ENCODE peak calls at places on chromosomes 16 and 17, in six cellular contexts. One of them, this sample, is unnamed.

GRCh38 chr16:66103245-66103644 is 263.2 kb upstream of the CDH5 start:
- DNase-seq in HFF-Myc: no peak
- DNase-seq in colonic mucosa: no peak
- DNase-seq in cardiac fibroblast: peak
- DNase-seq in ovary: no peak
- DNase-seq in GM12878: no peak
- DNase-seq in this sample: no peak

GRCh38 chr17:77036841-77037381 is 103.9 kb upstream of the SEC14L1 start:
- DNase-seq in HFF-Myc: no peak
- DNase-seq in colonic mucosa: no peak
- DNase-seq in cardiac fibroblast: peak
- DNase-seq in ovary: peak
- DNase-seq in GM12878: no peak
- DNase-seq in this sample: peak

GRCh38 chr16:1362807-1363206 is 11.1 kb downstream of the GNPTG start:
- DNase-seq in HFF-Myc: no peak
- DNase-seq in colonic mucosa: no peak
- DNase-seq in cardiac fibroblast: no peak
- DNase-seq in ovary: no peak
- DNase-seq in GM12878: no peak
- DNase-seq in this sample: no peak

GRCh38 chr17:42673266-42673884 is 3.4 kb downstream of the PLEKHH3 start:
- DNase-seq in HFF-Myc: no peak
- DNase-seq in colonic mucosa: no peak
- DNase-seq in cardiac fibroblast: no peak
- DNase-seq in ovary: peak
- DNase-seq in GM12878: no peak
- DNase-seq in this sample: no peak

GRCh38 chr16:88799569-88800276 is 3.9 kb upstream of the CDT1 start:
- DNase-seq in HFF-Myc: no peak
- DNase-seq in colonic mucosa: no peak
- DNase-seq in cardiac fibroblast: no peak
- DNase-seq in ovary: no peak
- DNase-seq in GM12878: no peak
- DNase-seq in this sample: no peak

GRCh38 chr16:15509051-15509592 is 74.7 kb downstream of the BMERB1 start:
- DNase-seq in HFF-Myc: no peak
- DNase-seq in colonic mucosa: no peak
- DNase-seq in cardiac fibroblast: no peak
- DNase-seq in ovary: no peak
- DNase-seq in GM12878: no peak
- DNase-seq in this sample: no peak

GRCh38 chr16:12573730-12574383 is 229.8 kb downstream of the CPPED1 start:
- DNase-seq in HFF-Myc: peak
- DNase-seq in colonic mucosa: peak
- DNase-seq in cardiac fibroblast: peak
- DNase-seq in ovary: no peak
- DNase-seq in GM12878: no peak
- DNase-seq in this sample: no peak

GRCh38 chr17:32833076-32833475 is 43.8 kb downstream of the MYO1D start:
- DNase-seq in HFF-Myc: no peak
- DNase-seq in colonic mucosa: no peak
- DNase-seq in cardiac fibroblast: no peak
- DNase-seq in ovary: no peak
- DNase-seq in GM12878: no peak
- DNase-seq in this sample: no peak

GRCh38 chr17:15039366-15039765 is 225.8 kb downstream of the PMP22 start:
- DNase-seq in HFF-Myc: no peak
- DNase-seq in colonic mucosa: no peak
- DNase-seq in cardiac fibroblast: no peak
- DNase-seq in ovary: no peak
- DNase-seq in GM12878: no peak
- DNase-seq in this sample: peak

GRCh38 chr17:42055496-42055895 is 5.1 kb upstream of the C17orf113 start:
- DNase-seq in HFF-Myc: no peak
- DNase-seq in colonic mucosa: no peak
- DNase-seq in cardiac fibroblast: no peak
- DNase-seq in ovary: no peak
- DNase-seq in GM12878: no peak
- DNase-seq in this sample: peak

GRCh38 chr16:31202402-31203385 is at the start of gene PYCARD:
- DNase-seq in HFF-Myc: no peak
- DNase-seq in colonic mucosa: peak
- DNase-seq in cardiac fibroblast: peak
- DNase-seq in ovary: peak
- DNase-seq in GM12878: no peak
- DNase-seq in this sample: peak

GRCh38 chr16:20515580-20516179 is 60.5 kb downstream of the ACSM2B start:
- DNase-seq in HFF-Myc: no peak
- DNase-seq in colonic mucosa: no peak
- DNase-seq in cardiac fibroblast: peak
- DNase-seq in ovary: no peak
- DNase-seq in GM12878: no peak
- DNase-seq in this sample: no peak

GRCh38 chr17:18225562-18226283 is at the start of gene LLGL1:
- DNase-seq in HFF-Myc: no peak
- DNase-seq in colonic mucosa: no peak
- DNase-seq in cardiac fibroblast: peak
- DNase-seq in ovary: no peak
- DNase-seq in GM12878: no peak
- DNase-seq in this sample: no peak

GRCh38 chr16:10605636-10606035 is 25.2 kb upstream of the EMP2 start:
- DNase-seq in HFF-Myc: no peak
- DNase-seq in colonic mucosa: no peak
- DNase-seq in cardiac fibroblast: no peak
- DNase-seq in ovary: no peak
- DNase-seq in GM12878: no peak
- DNase-seq in this sample: no peak

GRCh38 chr17:35726609-35727460 is 4.6 kb upstream of the RASL10B start:
- DNase-seq in HFF-Myc: peak
- DNase-seq in colonic mucosa: peak
- DNase-seq in cardiac fibroblast: peak
- DNase-seq in ovary: peak
- DNase-seq in GM12878: no peak
- DNase-seq in this sample: peak

GRCh38 chr16:566475-567361 is at the start of gene NHLRC4:
- DNase-seq in HFF-Myc: no peak
- DNase-seq in colonic mucosa: peak
- DNase-seq in cardiac fibroblast: peak
- DNase-seq in ovary: peak
- DNase-seq in GM12878: no peak
- DNase-seq in this sample: peak

GRCh38 chr16:49350265-49351103 is 23.1 kb upstream of the C16orf78 start:
- DNase-seq in HFF-Myc: peak
- DNase-seq in colonic mucosa: peak
- DNase-seq in cardiac fibroblast: peak
- DNase-seq in ovary: peak
- DNase-seq in GM12878: no peak
- DNase-seq in this sample: peak

GRCh38 chr16:54930034-54930938 is at the start of gene IRX5:
- DNase-seq in HFF-Myc: peak
- DNase-seq in colonic mucosa: peak
- DNase-seq in cardiac fibroblast: peak
- DNase-seq in ovary: peak
- DNase-seq in GM12878: no peak
- DNase-seq in this sample: peak

GRCh38 chr17:1322014-1322428 is 42.6 kb downstream of the TRARG1 start:
- DNase-seq in HFF-Myc: no peak
- DNase-seq in colonic mucosa: no peak
- DNase-seq in cardiac fibroblast: no peak
- DNase-seq in ovary: no peak
- DNase-seq in GM12878: no peak
- DNase-seq in this sample: no peak

GRCh38 chr17:43891851-43892671 is 15.3 kb downstream of the MPP2 start:
- DNase-seq in HFF-Myc: no peak
- DNase-seq in colonic mucosa: no peak
- DNase-seq in cardiac fibroblast: no peak
- DNase-seq in ovary: no peak
- DNase-seq in GM12878: no peak
- DNase-seq in this sample: no peak

GRCh38 chr17:76446449-76447231 is 6.3 kb downstream of the UBE2O start:
- DNase-seq in HFF-Myc: peak
- DNase-seq in colonic mucosa: no peak
- DNase-seq in cardiac fibroblast: peak
- DNase-seq in ovary: no peak
- DNase-seq in GM12878: no peak
- DNase-seq in this sample: peak

GRCh38 chr17:45756266-45756989 is 27.7 kb upstream of the CRHR1 start:
- DNase-seq in HFF-Myc: no peak
- DNase-seq in colonic mucosa: no peak
- DNase-seq in cardiac fibroblast: no peak
- DNase-seq in ovary: no peak
- DNase-seq in GM12878: no peak
- DNase-seq in this sample: no peak

GRCh38 chr17:19019041-19019941 is 14.7 kb upstream of the FAM83G start:
- DNase-seq in HFF-Myc: no peak
- DNase-seq in colonic mucosa: no peak
- DNase-seq in cardiac fibroblast: no peak
- DNase-seq in ovary: no peak
- DNase-seq in GM12878: no peak
- DNase-seq in this sample: no peak

GRCh38 chr17:40909351-40909750 is 24.3 kb upstream of the KRT20 start:
- DNase-seq in HFF-Myc: peak
- DNase-seq in colonic mucosa: peak
- DNase-seq in cardiac fibroblast: peak
- DNase-seq in ovary: peak
- DNase-seq in GM12878: no peak
- DNase-seq in this sample: peak

GRCh38 chr17:21242780-21243515 is 10.3 kb downstream of the NATD1 start:
- DNase-seq in HFF-Myc: no peak
- DNase-seq in colonic mucosa: no peak
- DNase-seq in cardiac fibroblast: no peak
- DNase-seq in ovary: no peak
- DNase-seq in GM12878: no peak
- DNase-seq in this sample: no peak

GRCh38 chr17:6286239-6286638 is 148.7 kb downstream of the AIPL1 start:
- DNase-seq in HFF-Myc: no peak
- DNase-seq in colonic mucosa: no peak
- DNase-seq in cardiac fibroblast: no peak
- DNase-seq in ovary: no peak
- DNase-seq in GM12878: no peak
- DNase-seq in this sample: no peak
- TF ChIP-seq CTCF in HFF-Myc: no peak
- TF ChIP-seq CTCF in colonic mucosa: no peak
- TF ChIP-seq CTCF in cardiac fibroblast: no peak
- TF ChIP-seq CTCF in ovary: no peak
- TF ChIP-seq CTCF in GM12878: no peak
- TF ChIP-seq CTCF in this sample: no peak

DNA sequence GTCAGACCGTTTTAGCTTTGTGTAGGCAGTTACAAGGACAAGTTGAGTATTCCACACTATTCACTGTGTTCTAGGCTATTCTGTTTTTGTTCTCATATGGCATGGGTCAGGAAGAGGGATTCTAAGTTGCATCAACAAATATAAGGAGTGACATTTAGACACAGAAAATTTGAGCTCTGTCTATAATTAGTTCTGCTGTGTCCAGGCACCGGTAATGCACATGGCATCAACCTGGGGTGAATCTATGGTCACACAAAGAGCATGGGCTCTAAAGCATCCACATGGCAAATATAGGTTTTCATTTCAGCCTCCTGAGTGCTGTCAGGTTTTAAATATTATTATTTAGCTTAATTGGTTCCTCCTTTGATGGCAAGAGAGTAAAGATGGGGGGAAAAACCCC is 130.4 kb upstream of the PMFBP1 start:
- DNase-seq in HFF-Myc: no peak
- DNase-seq in colonic mucosa: no peak
- DNase-seq in cardiac fibroblast: no peak
- DNase-seq in ovary: no peak
- DNase-seq in GM12878: no peak
- DNase-seq in this sample: no peak
- H3K4me3 ChIP-seq in HFF-Myc: no peak
- H3K4me3 ChIP-seq in colonic mucosa: no peak
- H3K4me3 ChIP-seq in cardiac fibroblast: no peak
- H3K4me3 ChIP-seq in ovary: no peak
- H3K4me3 ChIP-seq in GM12878: no peak
- H3K4me3 ChIP-seq in this sample: no peak

GRCh38 chr16:67264277-67264676 is 15.1 kb upstream of the PLEKHG4 start:
- DNase-seq in HFF-Myc: no peak
- DNase-seq in colonic mucosa: no peak
- DNase-seq in cardiac fibroblast: no peak
- DNase-seq in ovary: no peak
- DNase-seq in GM12878: no peak
- DNase-seq in this sample: no peak
- TF ChIP-seq CTCF in HFF-Myc: peak
- TF ChIP-seq CTCF in colonic mucosa: no peak
- TF ChIP-seq CTCF in cardiac fibroblast: peak
- TF ChIP-seq CTCF in ovary: no peak
- TF ChIP-seq CTCF in GM12878: peak
- TF ChIP-seq CTCF in this sample: no peak

GRCh38 chr17:80262775-80263244 is 2.2 kb downstream of the RNF213 start:
- DNase-seq in HFF-Myc: no peak
- DNase-seq in colonic mucosa: no peak
- DNase-seq in cardiac fibroblast: no peak
- DNase-seq in ovary: peak
- DNase-seq in GM12878: no peak
- DNase-seq in this sample: no peak

GRCh38 chr17:80263253-80264047 is 2.8 kb downstream of the RNF213 start:
- DNase-seq in HFF-Myc: peak
- DNase-seq in colonic mucosa: peak
- DNase-seq in cardiac fibroblast: peak
- DNase-seq in ovary: peak
- DNase-seq in GM12878: peak
- DNase-seq in this sample: peak

GRCh38 chr17:80261895-80262279 is 1.2 kb downstream of the RNF213 start:
- DNase-seq in HFF-Myc: no peak
- DNase-seq in colonic mucosa: no peak
- DNase-seq in cardiac fibroblast: no peak
- DNase-seq in ovary: no peak
- DNase-seq in GM12878: no peak
- DNase-seq in this sample: no peak

GRCh38 chr17:80261159-80261894 is 675 bp downstream of the RNF213 start:
- DNase-seq in HFF-Myc: peak
- DNase-seq in colonic mucosa: peak
- DNase-seq in cardiac fibroblast: peak
- DNase-seq in ovary: peak
- DNase-seq in GM12878: no peak
- DNase-seq in this sample: peak

DNA sequence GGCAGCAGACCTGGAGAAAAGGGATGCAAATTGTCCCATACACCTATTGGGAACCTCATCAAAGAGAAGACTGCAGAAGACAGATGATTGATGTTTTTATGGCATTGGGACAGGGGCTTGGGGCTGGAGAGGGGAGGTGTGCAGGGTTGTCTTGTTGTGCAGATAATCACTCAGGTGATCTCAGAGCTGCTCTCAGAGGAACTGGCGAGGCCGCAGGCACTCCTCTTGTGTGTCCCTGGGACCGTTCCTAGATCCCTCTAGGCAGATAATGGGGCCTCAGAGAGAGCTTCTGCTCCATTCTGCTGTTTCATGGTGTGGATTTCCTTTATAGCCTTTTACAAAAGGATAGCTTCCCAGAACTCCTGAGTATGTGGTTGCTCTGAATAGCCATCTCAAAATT is 1.6 kb downstream of the RNF213 start:
- DNase-seq in HFF-Myc: no peak
- DNase-seq in colonic mucosa: no peak
- DNase-seq in cardiac fibroblast: no peak
- DNase-seq in ovary: no peak
- DNase-seq in GM12878: no peak
- DNase-seq in this sample: no peak
- H3K4me3 ChIP-seq in HFF-Myc: peak
- H3K4me3 ChIP-seq in colonic mucosa: peak
- H3K4me3 ChIP-seq in cardiac fibroblast: peak
- H3K4me3 ChIP-seq in ovary: no peak
- H3K4me3 ChIP-seq in GM12878: peak
- H3K4me3 ChIP-seq in this sample: no peak

GRCh38 chr16:2386990-2387389 is 42.3 kb upstream of the CCNF start:
- DNase-seq in HFF-Myc: no peak
- DNase-seq in colonic mucosa: no peak
- DNase-seq in cardiac fibroblast: no peak
- DNase-seq in ovary: no peak
- DNase-seq in GM12878: no peak
- DNase-seq in this sample: no peak
- TF ChIP-seq CTCF in HFF-Myc: peak
- TF ChIP-seq CTCF in colonic mucosa: no peak
- TF ChIP-seq CTCF in cardiac fibroblast: peak
- TF ChIP-seq CTCF in ovary: no peak
- TF ChIP-seq CTCF in GM12878: peak
- TF ChIP-seq CTCF in this sample: peak